ENCODE peak calls at places on chromosomes 5 and 9, in eight cellular contexts. N is natural killer cell, X is lower leg skin, W is AG09309, V is MM.1S, O is endothelial cell, J is dorsolateral prefrontal cortex, C is B cell. M is an unnamed sample.

GRCh38 chr9:104907278-104907951 is 20.5 kb downstream of the ABCA1 start:
- DNase-seq in N (no peak), X (no peak), W (no peak), V (no peak), O (no peak), J (no peak), C (no peak), M (no peak)

GRCh38 chr5:109865636-109866035 is 175.9 kb downstream of the MAN2A1 start:
- DNase-seq in N (no peak), X (no peak), W (peak), V (no peak), O (no peak), J (peak), C (no peak), M (no peak)

GRCh38 chr5:53173083-53173482 is 63.5 kb upstream of the MOCS2 start:
- DNase-seq in N (no peak), X (peak), W (no peak), V (no peak), O (no peak), J (no peak), C (no peak), M (no peak)

GRCh38 chr5:17000296-17000939 is 64.3 kb upstream of the MYO10 start:
- DNase-seq in N (no peak), X (no peak), W (peak), V (no peak), O (no peak), J (no peak), C (no peak), M (no peak)

GRCh38 chr5:36060516-36060885 is 6.2 kb downstream of the UGT3A2 start:
- DNase-seq in N (no peak), X (no peak), W (no peak), V (peak), O (no peak), J (no peak), C (no peak), M (no peak)

GRCh38 chr9:116432051-116432450 is 255.1 kb upstream of the TRIM32 start:
- DNase-seq in N (no peak), X (no peak), W (no peak), V (no peak), O (no peak), J (no peak), C (no peak), M (no peak)

GRCh38 chr5:36948041-36948440 is 71.5 kb downstream of the NIPBL start:
- DNase-seq in N (no peak), X (no peak), W (no peak), V (no peak), O (no peak), J (no peak), C (no peak), M (no peak)

GRCh38 chr5:171673328-171673727 is 112.3 kb upstream of the SMIM23 start:
- DNase-seq in N (no peak), X (no peak), W (no peak), V (no peak), O (no peak), J (no peak), C (no peak), M (no peak)

GRCh38 chr5:87503004-87503403 is 90.3 kb upstream of the CCNH start:
- DNase-seq in N (no peak), X (no peak), W (no peak), V (no peak), O (no peak), J (no peak), C (no peak), M (no peak)

GRCh38 chr9:105173306-105173705 is 71.1 kb upstream of the SLC44A1 start:
- DNase-seq in N (no peak), X (no peak), W (no peak), V (no peak), O (no peak), J (no peak), C (no peak), M (no peak)

GRCh38 chr9:74867483-74867882 is 20.2 kb downstream of the TRPM6 start:
- DNase-seq in N (no peak), X (no peak), W (no peak), V (no peak), O (no peak), J (no peak), C (no peak), M (no peak)

GRCh38 chr9:115012476-115012875 is 82.1 kb upstream of the TNFSF8 start:
- DNase-seq in N (no peak), X (no peak), W (no peak), V (no peak), O (no peak), J (no peak), C (no peak), M (no peak)

GRCh38 chr5:9838906-9839305 is 208.8 kb upstream of the TAS2R1 start:
- DNase-seq in N (no peak), X (no peak), W (no peak), V (no peak), O (no peak), J (peak), C (no peak), M (no peak)

GRCh38 chr5:10652606-10653005 is 88.7 kb downstream of the ANKRD33B start:
- DNase-seq in N (no peak), X (no peak), W (no peak), V (no peak), O (no peak), J (peak), C (no peak), M (no peak)

GRCh38 chr5:132001647-132002561 is 9.6 kb downstream of the ACSL6 start:
- DNase-seq in N (no peak), X (no peak), W (no peak), V (no peak), O (no peak), J (peak), C (no peak), M (no peak)

GRCh38 chr5:176530983-176531901 is 6.0 kb downstream of the RNF44 start:
- DNase-seq in N (no peak), X (no peak), W (no peak), V (no peak), O (no peak), J (peak), C (no peak), M (no peak)

GRCh38 chr9:134943836-134944235 is 26.1 kb upstream of the FCN1 start:
- DNase-seq in N (no peak), X (no peak), W (no peak), V (no peak), O (no peak), J (no peak), C (no peak), M (no peak)

GRCh38 chr9:89387970-89388867 is 69.9 kb downstream of the SECISBP2 start:
- DNase-seq in N (no peak), X (peak), W (peak), V (no peak), O (no peak), J (no peak), C (no peak), M (no peak)

GRCh38 chr9:124128568-124128967 is 117.0 kb downstream of the LHX2 start:
- DNase-seq in N (no peak), X (no peak), W (no peak), V (no peak), O (no peak), J (no peak), C (no peak), M (no peak)

GRCh38 chr5:1788828-1789227 is 10.8 kb downstream of the MRPL36 start:
- DNase-seq in N (no peak), X (no peak), W (no peak), V (no peak), O (no peak), J (no peak), C (no peak), M (no peak)

GRCh38 chr5:96692436-96692835 is 30.3 kb downstream of the CAST start:
- DNase-seq in N (no peak), X (no peak), W (peak), V (no peak), O (no peak), J (no peak), C (no peak), M (no peak)

GRCh38 chr5:26622947-26623346 is 415.4 kb downstream of the CDH9 start:
- DNase-seq in N (no peak), X (no peak), W (no peak), V (peak), O (no peak), J (no peak), C (no peak), M (no peak)

DNA sequence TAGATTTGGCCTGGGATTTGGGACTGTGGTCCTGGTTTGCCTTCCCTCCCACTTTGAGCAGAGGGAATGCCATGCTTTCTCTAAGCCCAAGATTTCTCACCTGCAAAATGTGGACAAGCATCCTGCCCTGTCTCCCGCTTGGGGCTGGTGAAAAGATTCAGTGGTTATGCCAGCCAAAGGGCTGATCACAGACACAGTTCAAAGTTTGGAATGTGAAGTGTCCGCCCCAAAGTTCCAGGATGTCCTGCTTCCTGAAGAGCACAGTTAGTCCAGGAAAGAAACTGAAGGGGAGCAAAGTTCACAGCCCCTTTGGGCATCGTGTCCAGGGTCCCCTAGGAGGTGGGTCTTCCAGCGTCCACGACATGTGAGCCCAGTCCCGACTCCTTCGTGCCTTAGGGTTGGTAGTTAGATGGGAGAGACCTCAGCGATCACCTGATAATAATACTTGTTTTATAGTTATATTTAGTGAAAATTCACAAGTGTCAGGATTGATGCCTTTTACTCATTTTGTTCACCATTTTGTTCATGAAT is 20.0 kb downstream of the SPAAR start:
- DNase-seq in N (no peak), X (no peak), W (no peak), V (no peak), O (peak), J (no peak), C (no peak), M (no peak)
- TF ChIP-seq CTCF in N (no peak), X (no peak), W (no peak), V (no peak), O (no peak), J (no peak), C (no peak), M (no peak)

GRCh38 chr5:71456362-71456743 is 902 bp downstream of the BDP1 start:
- DNase-seq in N (no peak), X (no peak), W (no peak), V (peak), O (no peak), J (no peak), C (no peak), M (no peak)
- TF ChIP-seq CTCF in N (no peak), X (no peak), W (no peak), V (no peak), O (no peak), J (no peak), C (no peak), M (no peak)

GRCh38 chr5:42951169-42951846 is 88.8 kb downstream of the ANXA2R start:
- DNase-seq in N (peak), X (peak), W (no peak), V (no peak), O (no peak), J (no peak), C (peak), M (peak)

GRCh38 chr5:42948961-42949347 is 91.2 kb downstream of the ANXA2R start:
- DNase-seq in N (no peak), X (no peak), W (no peak), V (no peak), O (no peak), J (no peak), C (no peak), M (peak)

GRCh38 chr5:42950091-42950465 is 90.0 kb downstream of the ANXA2R start:
- DNase-seq in N (no peak), X (no peak), W (no peak), V (no peak), O (no peak), J (no peak), C (no peak), M (no peak)

GRCh38 chr5:42950466-42951168 is 89.5 kb downstream of the ANXA2R start:
- DNase-seq in N (peak), X (peak), W (peak), V (peak), O (no peak), J (no peak), C (peak), M (peak)

DNA sequence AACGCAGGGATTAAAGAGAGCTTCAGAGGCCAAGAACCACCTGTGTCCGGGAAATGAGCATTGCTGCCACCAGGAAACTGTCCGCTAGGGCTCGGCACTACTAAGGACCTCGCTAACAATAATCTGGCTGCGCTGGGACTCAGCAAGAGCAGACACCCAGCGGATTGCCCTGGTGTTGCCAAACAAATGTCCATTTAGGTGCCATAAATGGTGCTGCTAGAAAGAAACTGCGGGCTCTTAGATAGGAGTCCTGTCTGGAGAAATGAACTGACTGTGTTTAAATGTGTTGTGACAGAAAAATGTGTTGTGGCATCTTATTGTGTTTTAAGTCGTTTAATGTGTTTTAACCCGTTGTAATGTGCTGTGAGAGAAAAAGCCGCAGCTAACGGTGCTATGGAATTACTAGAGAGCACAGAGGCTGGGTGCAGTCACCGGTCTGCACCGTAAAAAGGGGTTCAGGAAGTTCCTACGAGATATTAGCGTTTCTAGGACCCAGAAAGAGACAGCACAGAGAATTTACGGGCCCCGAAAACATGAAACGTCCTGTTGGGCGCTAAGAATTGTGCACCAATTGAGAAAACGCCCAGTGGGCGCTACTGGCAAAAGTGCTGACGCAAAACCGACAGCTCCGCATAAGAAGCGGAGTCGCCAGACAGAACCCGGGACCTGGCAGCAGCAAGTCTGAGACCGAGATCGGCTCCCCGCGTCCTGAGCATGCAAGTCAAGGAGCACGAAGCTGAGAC is 90.6 kb downstream of the ANXA2R start:
- DNase-seq in N (peak), X (peak), W (peak), V (peak), O (no peak), J (no peak), C (peak), M (peak)
- TF ChIP-seq CTCF in N (peak), X (no peak), W (peak), V (peak), O (no peak), J (no peak), C (peak), M (peak)

DNA sequence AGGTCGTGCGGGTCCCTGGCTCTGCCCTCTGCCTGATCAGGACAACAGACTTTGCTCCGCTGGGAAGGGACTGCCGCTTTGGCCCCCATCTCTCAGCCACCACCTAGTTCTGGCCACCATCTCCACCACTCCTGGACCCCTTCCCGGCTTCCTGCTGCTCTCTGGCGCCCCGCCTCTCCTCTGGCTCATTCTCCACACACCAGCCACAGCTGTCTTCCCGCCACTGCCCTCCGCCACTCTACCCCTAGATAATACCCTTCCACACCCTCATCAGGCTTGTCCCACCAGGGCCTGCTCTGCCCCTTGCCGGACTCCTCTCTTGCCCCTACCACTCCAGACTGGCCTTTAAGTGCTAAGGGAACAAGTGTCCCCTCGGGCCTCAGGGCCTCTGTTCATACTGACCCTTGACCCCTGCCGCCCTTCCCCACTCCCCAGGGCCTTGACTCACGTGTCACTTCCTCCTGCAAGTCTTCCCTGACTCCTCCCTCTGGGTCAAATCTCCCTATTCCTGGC is 3.0 kb upstream of the CDX1 start:
- DNase-seq in N (no peak), X (peak), W (no peak), V (no peak), O (no peak), J (no peak), C (no peak), M (no peak)
- TF ChIP-seq CTCF in N (no peak), X (no peak), W (peak), V (no peak), O (no peak), J (no peak), C (no peak), M (no peak)